ENCODE peak calls at places on chromosomes 1 and 21, in five cellular contexts. L is astrocyte of the cerebellum; F is activated CD8-positive, alpha-beta T cell treated with anti-CD3 and anti-CD28 coated beads, Interleukin-2, amount 10 ng/mL, durations not matched to agents 7 days and 5 days; J is GM18507; V is stimulated activated CD8-positive, alpha-beta memory T cell treated with anti-CD3 and anti-CD28 coated beads, Interleukin-15, amount 100 ng/mL, for 4 hours. X is an unnamed sample.

GRCh38 chr21:29168874-29169273 is 38.4 kb downstream of the MAP3K7CL start:
- DNase-seq in L (no peak), F (no peak), J (no peak), V (no peak), X (no peak)

GRCh38 chr1:31511848-31512615 is 64.3 kb upstream of the TINAGL1 start:
- DNase-seq in L (no peak), F (no peak), J (no peak), V (no peak), X (no peak)

GRCh38 chr21:41961282-41961701 is 7.5 kb upstream of the C2CD2 start:
- DNase-seq in L (no peak), F (no peak), J (no peak), V (no peak), X (no peak)

GRCh38 chr1:221157026-221157761 is 278.0 kb downstream of the HLX start:
- DNase-seq in L (no peak), F (no peak), J (no peak), V (no peak), X (no peak)

GRCh38 chr1:168330285-168330684 is 49.6 kb downstream of the TBX19 start:
- DNase-seq in L (no peak), F (no peak), J (no peak), V (no peak), X (no peak)

GRCh38 chr1:79929356-79929755 is 922.8 kb upstream of the ADGRL4 start:
- DNase-seq in L (no peak), F (no peak), J (no peak), V (no peak), X (no peak)

GRCh38 chr1:978835-979743 is 2.8 kb downstream of the PERM1 start:
- DNase-seq in L (no peak), F (no peak), J (no peak), V (no peak), X (no peak)

GRCh38 chr1:203556047-203556851 is 62.3 kb downstream of the OPTC start:
- DNase-seq in L (no peak), F (no peak), J (no peak), V (no peak), X (peak; percentile 63)

GRCh38 chr1:203935286-203935685 is 73.9 kb downstream of the SNRPE start:
- DNase-seq in L (no peak), F (no peak), J (no peak), V (no peak), X (no peak)

GRCh38 chr21:43206231-43207042 is 37.6 kb downstream of the CRYAA start:
- DNase-seq in L (no peak), F (no peak), J (no peak), V (no peak), X (no peak)

GRCh38 chr1:214548988-214549387 is 2.4 kb downstream of the PTPN14 start:
- DNase-seq in L (no peak), F (no peak), J (no peak), V (no peak), X (peak; percentile 67)

GRCh38 chr21:35274923-35275322 is 225.8 kb upstream of the RUNX1 start:
- DNase-seq in L (no peak), F (no peak), J (no peak), V (no peak), X (no peak)

GRCh38 chr1:212608956-212609700 is 567 bp downstream of the ATF3 start:
- DNase-seq in L (no peak), F (peak; percentile 74), J (no peak), V (no peak), X (peak; percentile 59)